ENCODE peak calls at places on chromosomes 1 and 21, in ten cellular contexts. W is GM13977, T is kidney, I is uterus, Y is HFF-Myc, A is cardiac muscle cell, F is AG10803, G is neural crest cell, C is astrocyte of the cerebellum, H is IMR-90. L is an unnamed sample.

GRCh38 chr1:42848823-42849537 is 2.6 kb downstream of the ZNF691 start:
- DNase-seq in W (no peak), T (no peak), I (no peak), Y (no peak), A (no peak), F (no peak), G (no peak), C (no peak), H (no peak), L (no peak)

GRCh38 chr1:151311589-151312331 is 15.5 kb downstream of the PI4KB start:
- DNase-seq in W (no peak), T (peak), I (peak), Y (peak), A (no peak), F (peak), G (no peak), C (peak), H (peak), L (no peak)

GRCh38 chr1:193457676-193458075 is 271.3 kb upstream of the B3GALT2 start:
- DNase-seq in W (no peak), T (no peak), I (no peak), Y (no peak), A (no peak), F (no peak), G (no peak), C (no peak), H (peak), L (no peak)

GRCh38 chr1:114003431-114003830 is 24.2 kb downstream of the OLFML3 start:
- DNase-seq in W (no peak), T (no peak), I (no peak), Y (no peak), A (no peak), F (no peak), G (no peak), C (no peak), H (no peak), L (no peak)

GRCh38 chr1:33764149-33764548 is 99.7 kb upstream of the HMGB4 start:
- DNase-seq in W (no peak), T (no peak), I (no peak), Y (no peak), A (no peak), F (no peak), G (no peak), C (no peak), H (no peak), L (no peak)

GRCh38 chr1:35633526-35633925 is 7.8 kb downstream of the PSMB2 start:
- DNase-seq in W (no peak), T (no peak), I (no peak), Y (no peak), A (no peak), F (peak), G (no peak), C (no peak), H (no peak), L (no peak)

GRCh38 chr21:37547615-37547975 is 181.0 kb downstream of the DYRK1A start:
- DNase-seq in W (no peak), T (no peak), I (no peak), Y (no peak), A (no peak), F (no peak), G (no peak), C (no peak), H (no peak), L (no peak)

GRCh38 chr1:27592191-27592590 is 11.8 kb downstream of the AHDC1 start:
- DNase-seq in W (no peak), T (no peak), I (no peak), Y (no peak), A (no peak), F (no peak), G (no peak), C (no peak), H (no peak), L (no peak)

GRCh38 chr1:226870323-226871046 is at the start of gene PSEN2:
- DNase-seq in W (peak), T (peak), I (peak), Y (no peak), A (peak), F (peak), G (peak), C (no peak), H (peak), L (no peak)

GRCh38 chr1:27070390-27071048 is 57.9 kb upstream of the TENT5B start:
- DNase-seq in W (no peak), T (peak), I (no peak), Y (no peak), A (no peak), F (no peak), G (no peak), C (no peak), H (no peak), L (no peak)

GRCh38 chr1:180173952-180174351 is 19.3 kb downstream of the QSOX1 start:
- DNase-seq in W (no peak), T (peak), I (peak), Y (no peak), A (no peak), F (peak), G (no peak), C (peak), H (peak), L (no peak)

GRCh38 chr1:151831605-151832004 is at the start of gene RORC:
- DNase-seq in W (no peak), T (peak), I (no peak), Y (no peak), A (no peak), F (no peak), G (no peak), C (no peak), H (no peak), L (no peak)

GRCh38 chr1:4271338-4271998 is 371.4 kb upstream of the C1orf174 start:
- DNase-seq in W (no peak), T (no peak), I (no peak), Y (no peak), A (no peak), F (no peak), G (no peak), C (no peak), H (no peak), L (no peak)

GRCh38 chr21:36384885-36385232 is 333 bp upstream of the CHAF1B start:
- DNase-seq in W (no peak), T (no peak), I (no peak), Y (no peak), A (no peak), F (no peak), G (no peak), C (no peak), H (no peak), L (no peak)

GRCh38 chr1:1132928-1133750 is 17.2 kb upstream of the C1orf159 start:
- DNase-seq in W (no peak), T (peak), I (no peak), Y (no peak), A (no peak), F (no peak), G (no peak), C (no peak), H (peak), L (no peak)

GRCh38 chr1:153968400-153968799 is 698 bp downstream of the CREB3L4 start:
- DNase-seq in W (no peak), T (no peak), I (no peak), Y (no peak), A (no peak), F (no peak), G (no peak), C (no peak), H (no peak), L (no peak)

GRCh38 chr1:9849691-9850441 is 26.1 kb upstream of the CLSTN1 start:
- DNase-seq in W (peak), T (no peak), I (no peak), Y (no peak), A (no peak), F (no peak), G (no peak), C (no peak), H (no peak), L (no peak)

GRCh38 chr1:230517786-230518185 is 91.7 kb upstream of the PGBD5 start:
- DNase-seq in W (no peak), T (no peak), I (no peak), Y (no peak), A (no peak), F (no peak), G (no peak), C (no peak), H (no peak), L (no peak)

GRCh38 chr21:42303443-42303842 is 11.8 kb downstream of the TFF3 start:
- DNase-seq in W (no peak), T (no peak), I (no peak), Y (no peak), A (no peak), F (no peak), G (no peak), C (no peak), H (no peak), L (no peak)

GRCh38 chr1:39729030-39729429 is 9.7 kb upstream of the PPIE start:
- DNase-seq in W (no peak), T (peak), I (no peak), Y (no peak), A (no peak), F (no peak), G (no peak), C (no peak), H (peak), L (no peak)

GRCh38 chr1:232767381-232768074 is 37.7 kb upstream of the MAP10 start:
- DNase-seq in W (no peak), T (no peak), I (peak), Y (peak), A (no peak), F (peak), G (no peak), C (peak), H (peak), L (no peak)

GRCh38 chr1:53463961-53464899 is 5.0 kb downstream of the DMRTB1 start:
- DNase-seq in W (no peak), T (no peak), I (no peak), Y (no peak), A (no peak), F (no peak), G (no peak), C (no peak), H (no peak), L (no peak)

GRCh38 chr1:223421676-223422075 is 28.5 kb downstream of the CCDC185 start:
- DNase-seq in W (no peak), T (no peak), I (no peak), Y (no peak), A (no peak), F (no peak), G (no peak), C (no peak), H (peak), L (no peak)

DNA sequence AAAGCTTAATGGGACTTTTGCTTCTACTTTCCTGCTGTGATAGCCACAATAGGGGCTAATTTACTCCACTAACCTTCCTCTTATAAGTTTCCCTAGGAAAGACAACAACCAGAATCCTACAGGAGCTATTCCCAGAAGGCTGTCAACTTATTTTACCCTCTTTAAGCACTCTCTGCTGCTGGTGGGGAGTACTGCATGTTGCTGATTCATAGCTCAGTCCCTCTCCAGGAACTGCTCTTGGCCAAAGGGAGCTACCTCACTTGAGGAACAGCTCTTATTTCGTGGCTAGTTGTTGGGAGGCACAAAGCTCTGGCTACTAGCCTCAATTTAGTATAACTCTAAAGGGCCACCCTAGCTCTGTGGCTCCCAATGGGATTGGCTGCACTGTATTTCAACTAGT is 37.2 kb downstream of the ADSS2 start:
- DNase-seq in W (no peak), T (no peak), I (no peak), Y (peak), A (no peak), F (peak), G (no peak), C (peak), H (peak), L (no peak)
- TF ChIP-seq CTCF in W (no peak), T (no peak), I (no peak), Y (peak), A (peak), F (peak), G (no peak), C (peak), H (peak), L (peak)

GRCh38 chr1:11478571-11479374 is at the start of gene DISP3:
- DNase-seq in W (peak), T (peak), I (no peak), Y (peak), A (peak), F (peak), G (peak), C (no peak), H (peak), L (no peak)
- TF ChIP-seq CTCF in W (peak), T (peak), I (peak), Y (peak), A (peak), F (peak), G (peak), C (peak), H (peak), L (peak)

GRCh38 chr1:37919277-37919676 is 27.6 kb downstream of the INPP5B start:
- DNase-seq in W (no peak), T (no peak), I (no peak), Y (no peak), A (peak), F (peak), G (no peak), C (no peak), H (peak), L (no peak)
- TF ChIP-seq CTCF in W (peak), T (peak), I (no peak), Y (peak), A (peak), F (peak), G (peak), C (peak), H (peak), L (peak)

GRCh38 chr1:235011064-235011598 is 117.5 kb downstream of the TOMM20 start:
- DNase-seq in W (peak), T (no peak), I (no peak), Y (no peak), A (no peak), F (no peak), G (no peak), C (no peak), H (no peak), L (no peak)

GRCh38 chr1:235013512-235013911 is 115.1 kb downstream of the TOMM20 start:
- DNase-seq in W (no peak), T (no peak), I (no peak), Y (no peak), A (no peak), F (no peak), G (no peak), C (no peak), H (no peak), L (no peak)

GRCh38 chr1:235012436-235013210 is 116.0 kb downstream of the TOMM20 start:
- DNase-seq in W (no peak), T (no peak), I (no peak), Y (no peak), A (no peak), F (no peak), G (no peak), C (no peak), H (no peak), L (no peak)

GRCh38 chr1:235009561-235010306 is 118.9 kb downstream of the TOMM20 start:
- DNase-seq in W (no peak), T (no peak), I (no peak), Y (no peak), A (no peak), F (no peak), G (no peak), C (no peak), H (no peak), L (no peak)

DNA sequence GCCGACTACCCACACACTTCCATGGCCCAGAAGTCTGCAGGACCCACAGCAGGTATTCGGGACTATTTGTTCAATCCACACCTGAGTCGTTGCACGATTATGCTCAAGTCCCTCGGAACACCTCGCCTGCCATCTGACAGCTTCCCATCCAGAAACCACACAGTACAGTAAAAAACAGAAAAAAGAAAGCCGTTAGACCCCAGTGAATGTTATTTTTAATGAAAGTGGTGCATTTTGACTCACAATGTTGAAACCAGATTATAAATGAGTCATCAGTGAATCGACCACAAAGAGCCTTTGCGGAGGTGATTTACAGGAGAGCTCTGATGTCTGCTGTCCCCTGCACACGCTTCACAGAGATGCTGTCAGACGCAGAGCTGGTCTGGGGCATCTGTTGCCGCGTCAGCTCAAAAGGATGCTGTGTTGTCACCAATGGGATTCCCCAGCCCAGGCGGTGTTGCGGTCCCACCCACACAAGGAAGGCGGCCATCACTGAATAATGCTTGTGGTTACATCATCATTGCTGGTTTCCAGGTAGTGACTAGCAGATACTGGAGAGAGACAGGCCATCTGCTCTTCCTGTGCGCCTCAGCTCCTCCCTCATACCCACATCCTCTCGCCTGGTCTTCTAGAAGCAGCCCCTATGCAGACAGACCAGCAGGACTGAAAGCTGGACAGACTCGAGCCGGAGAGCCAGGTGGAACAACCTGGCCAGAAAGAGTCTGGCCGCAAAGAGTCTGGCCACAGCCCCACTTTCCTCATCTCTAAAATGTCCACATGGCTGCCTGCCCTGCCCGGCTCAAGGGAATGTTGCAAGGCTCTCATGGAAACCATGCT is 116.8 kb downstream of the TOMM20 start:
- DNase-seq in W (peak), T (peak), I (peak), Y (peak), A (no peak), F (peak), G (no peak), C (peak), H (peak), L (no peak)
- TF ChIP-seq CTCF in W (no peak), T (no peak), I (no peak), Y (no peak), A (no peak), F (no peak), G (no peak), C (no peak), H (no peak), L (no peak)

GRCh38 chr1:65059930-65060538 is 88.0 kb upstream of the AK4 start:
- DNase-seq in W (peak), T (no peak), I (no peak), Y (no peak), A (peak), F (peak), G (no peak), C (no peak), H (peak), L (no peak)

GRCh38 chr1:65062339-65062738 is 85.7 kb upstream of the AK4 start:
- DNase-seq in W (no peak), T (no peak), I (no peak), Y (no peak), A (no peak), F (no peak), G (no peak), C (no peak), H (no peak), L (no peak)

GRCh38 chr1:65066379-65066765 is 81.6 kb upstream of the AK4 start:
- DNase-seq in W (no peak), T (no peak), I (no peak), Y (no peak), A (no peak), F (no peak), G (no peak), C (no peak), H (no peak), L (no peak)

GRCh38 chr1:65065535-65066378 is 82.2 kb upstream of the AK4 start:
- DNase-seq in W (no peak), T (peak), I (peak), Y (no peak), A (peak), F (no peak), G (no peak), C (no peak), H (no peak), L (no peak)

DNA sequence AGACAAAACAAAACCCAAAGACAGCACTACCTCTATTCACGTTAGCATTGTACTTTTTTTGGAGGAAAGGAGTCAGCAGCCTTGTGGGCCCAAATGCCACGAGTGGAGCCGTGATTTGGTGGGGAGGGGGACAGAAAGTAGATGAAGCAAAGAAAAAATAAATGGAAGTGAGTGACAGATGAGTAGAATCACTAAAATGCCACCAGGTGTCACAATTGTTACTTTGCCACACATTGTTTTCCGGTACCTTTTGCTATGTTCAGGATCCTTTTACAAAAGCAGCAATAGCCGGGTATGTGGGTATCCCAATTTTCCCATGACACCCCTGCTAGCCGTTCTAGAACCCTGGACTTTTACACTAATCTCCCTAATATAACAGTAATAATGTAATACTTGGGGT is 85.0 kb upstream of the AK4 start:
- DNase-seq in W (no peak), T (no peak), I (no peak), Y (no peak), A (no peak), F (no peak), G (no peak), C (no peak), H (no peak), L (no peak)
- TF ChIP-seq CTCF in W (peak), T (no peak), I (no peak), Y (no peak), A (no peak), F (no peak), G (no peak), C (no peak), H (no peak), L (peak)

GRCh38 chr1:29240986-29241385 is 4.7 kb downstream of the PTPRU start:
- DNase-seq in W (no peak), T (peak), I (no peak), Y (no peak), A (no peak), F (no peak), G (no peak), C (no peak), H (no peak), L (no peak)
- TF ChIP-seq CTCF in W (no peak), T (no peak), I (no peak), Y (no peak), A (no peak), F (no peak), G (no peak), C (no peak), H (no peak), L (no peak)

DNA sequence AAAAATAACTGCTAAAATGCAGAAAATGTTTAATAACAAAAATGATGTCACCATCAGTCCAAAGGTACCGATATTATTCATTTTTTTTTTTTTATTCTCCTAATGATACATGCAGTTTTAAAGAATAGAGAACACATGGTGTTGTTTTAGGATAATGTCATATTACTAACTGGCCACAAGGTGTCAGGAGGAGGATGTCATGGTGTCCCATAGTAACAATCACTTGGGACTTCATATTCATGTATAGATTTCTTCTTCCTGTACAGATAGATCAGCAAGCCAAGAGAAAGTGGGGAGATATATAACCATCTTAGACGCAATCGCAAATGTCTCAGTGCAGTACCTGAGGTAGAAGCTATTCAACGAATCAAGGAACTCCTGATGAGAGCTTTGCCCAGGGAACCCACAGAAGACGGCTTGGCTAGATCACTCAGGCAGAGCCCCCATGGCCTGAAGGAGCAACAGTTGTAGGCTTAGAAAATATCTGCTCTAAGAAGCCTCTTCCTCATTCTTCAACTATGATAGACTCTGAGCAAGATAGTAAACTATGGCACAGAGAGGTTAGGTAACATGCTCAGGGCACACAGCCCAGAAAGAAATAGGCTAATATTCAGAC is 12.3 kb downstream of the OR2T11 start:
- DNase-seq in W (peak), T (no peak), I (no peak), Y (no peak), A (peak), F (peak), G (no peak), C (no peak), H (peak), L (no peak)
- TF ChIP-seq CTCF in W (peak), T (peak), I (no peak), Y (no peak), A (peak), F (peak), G (peak), C (peak), H (peak), L (peak)